ENCODE peak calls at places on chromosomes 6 and 20, in nine cellular contexts. X is OCI-LY7; Q is EL; Z is GM12878; C is AG08395; G is activated T-helper 1 cell treated with anti-CD3 and anti-CD28 coated beads, Interleukin-12 subunit alpha, Interleukin-12 subunit beta, Interleukin-2, Interleukin-4 antibody, amounts not matched to agents 30 ng/mL and 10 ng/mL and 1 ng/mL, durations not matched to agents 14 hours and 24 hours and 36 hours; N is activated CD8-positive, alpha-beta memory T cell treated with anti-CD3 and anti-CD28 coated beads, Interleukin-2, amount 50 U/mL, for 4 hours; S is astrocyte of the spinal cord; K is ovary. L is an unnamed sample.

GRCh38 chr6:170245233-170245992 is 45.5 kb downstream of the DLL1 start:
- DNase-seq in G (no peak), Q (no peak), Z (no peak), C (no peak), N (no peak), K (no peak), X (no peak), S (no peak), L (no peak)

GRCh38 chr6:53846250-53846649 is 51.4 kb downstream of the LRRC1 start:
- DNase-seq in X (no peak), S (no peak), N (no peak), Q (no peak), G (no peak), K (no peak), Z (no peak), C (no peak), L (no peak)

GRCh38 chr20:52178691-52179090 is 12.9 kb downstream of the ZFP64 start:
- DNase-seq in Q (no peak), C (no peak), N (no peak), G (no peak), K (no peak), X (no peak), Z (no peak), S (no peak), L (no peak)

GRCh38 chr20:63104312-63105181 is 97.8 kb upstream of the BHLHE23 start:
- DNase-seq in Q (no peak), S (no peak), X (no peak), G (no peak), K (no peak), N (no peak), C (no peak), Z (no peak), L (no peak)

GRCh38 chr6:169252805-169253189 is 849 bp downstream of the THBS2 start:
- DNase-seq in K (no peak), S (peak), X (no peak), C (no peak), Q (peak), G (no peak), N (no peak), Z (no peak), L (no peak)

GRCh38 chr20:49635171-49635570 is 67.2 kb upstream of the PTGIS start:
- DNase-seq in G (no peak), C (no peak), X (peak), S (no peak), N (no peak), Z (no peak), K (peak), Q (no peak), L (no peak)

GRCh38 chr6:16248271-16248670 is 9.9 kb downstream of the GMPR start:
- DNase-seq in N (no peak), X (no peak), G (no peak), K (no peak), Q (no peak), Z (no peak), C (no peak), S (no peak), L (no peak)

GRCh38 chr20:37789408-37789807 is 95.6 kb downstream of the CTNNBL1 start:
- DNase-seq in N (no peak), S (no peak), K (no peak), G (no peak), Z (no peak), X (peak), C (no peak), Q (no peak), L (no peak)

GRCh38 chr6:7907159-7907558 is 3.4 kb downstream of the TXNDC5 start:
- DNase-seq in Q (no peak), S (no peak), G (no peak), C (no peak), N (no peak), X (no peak), K (no peak), Z (no peak), L (peak)

GRCh38 chr6:147204060-147204785 is at the start of gene STXBP5:
- DNase-seq in Q (peak), G (peak), N (peak), K (peak), C (peak), S (peak), Z (no peak), X (peak), L (no peak)

GRCh38 chr6:109379706-109380105 is 2.6 kb downstream of the CD164 start:
- DNase-seq in Z (no peak), G (no peak), C (peak), Q (peak), N (no peak), X (no peak), K (no peak), S (peak), L (no peak)

GRCh38 chr20:56916345-56916622 is 287.2 kb downstream of the TFAP2C start:
- DNase-seq in C (no peak), X (no peak), S (no peak), K (no peak), G (no peak), Z (no peak), N (no peak), Q (no peak), L (no peak)

GRCh38 chr6:100509101-100509500 is 44.4 kb upstream of the SIM1 start:
- DNase-seq in N (no peak), G (no peak), S (no peak), C (no peak), X (no peak), K (no peak), Z (no peak), Q (no peak), L (no peak)

GRCh38 chr6:24990227-24990843 is 54.6 kb upstream of the RIPOR2 start:
- DNase-seq in G (no peak), Z (no peak), K (no peak), S (peak), C (no peak), Q (peak), N (no peak), X (no peak), L (no peak)

GRCh38 chr6:106253194-106253593 is 72.4 kb downstream of the ATG5 start:
- DNase-seq in G (no peak), X (no peak), S (peak), Q (peak), K (no peak), Z (no peak), C (peak), N (no peak), L (no peak)

GRCh38 chr20:1933465-1933870 is 38.3 kb downstream of the SIRPA start:
- DNase-seq in G (no peak), X (no peak), K (peak), Q (peak), S (no peak), N (no peak), Z (no peak), C (peak), L (no peak)

L was measured in MM.1S.